ENCODE peak calls at places on chromosome 3, in six cellular contexts. T is NCI-H2171 treated with DMSO at 0.1 percent for 48 hours, L is ureter, Q is A549, K is Daoy, G is iPS-NIHi11. D is an unnamed sample.

GRCh38 chr3:157040456-157040855 is 119.5 kb downstream of the CCNL1 start:
- DNase-seq in T (no peak), L (no peak), Q (no peak), K (no peak), G (no peak), D (no peak)

GRCh38 chr3:145849115-145849514 is 311.9 kb downstream of the PLOD2 start:
- DNase-seq in T (no peak), L (no peak), Q (no peak), K (no peak), G (no peak), D (no peak)

GRCh38 chr3:42656680-42657610 is 3.4 kb downstream of the ZBTB47 start:
- DNase-seq in T (no peak), L (no peak), Q (no peak), K (no peak), G (no peak), D (no peak)

GRCh38 chr3:133663569-133664313 is 2.0 kb upstream of the TOPBP1 start:
- DNase-seq in T (peak; percentile 58), L (no peak), Q (peak; percentile 72), K (peak; percentile 56), G (peak; percentile 70), D (peak; percentile 51)

GRCh38 chr3:186070996-186071395 is 37.9 kb downstream of the ETV5 start:
- DNase-seq in T (no peak), L (no peak), Q (no peak), K (no peak), G (no peak), D (no peak)

GRCh38 chr3:31544634-31545033 is 11.9 kb downstream of the STT3B start:
- DNase-seq in T (no peak), L (no peak), Q (peak; percentile 7), K (no peak), G (no peak), D (no peak)

GRCh38 chr3:126846316-126846715 is 136.6 kb upstream of the PLXNA1 start:
- DNase-seq in T (no peak), L (no peak), Q (no peak), K (no peak), G (no peak), D (no peak)

GRCh38 chr3:62142280-62142679 is 231.1 kb downstream of the FEZF2 start:
- DNase-seq in T (no peak), L (no peak), Q (no peak), K (no peak), G (no peak), D (no peak)

GRCh38 chr3:54366839-54367238 is 244.5 kb downstream of the CACNA2D3 start:
- DNase-seq in T (no peak), L (no peak), Q (no peak), K (no peak), G (no peak), D (no peak)

GRCh38 chr3:178602864-178603263 is 66.6 kb downstream of the KCNMB2 start:
- DNase-seq in T (peak; percentile 97), L (no peak), Q (no peak), K (no peak), G (no peak), D (no peak)

D was measured in RCC 7860.